ENCODE peak calls at places on chromosomes 16 and 17, in six cellular contexts. K, C, D, R, Q and U are unnamed samples.

GRCh38 chr17:75481194-75482059 is 25.0 kb downstream of the TMEM94 start:
- DNase-seq in R (no peak), D (no peak), Q (no peak), C (no peak), K (no peak), U (no peak)

GRCh38 chr17:6556121-6557039 is at the start of gene PITPNM3:
- DNase-seq in R (no peak), C (no peak), K (no peak), D (no peak), Q (no peak), U (no peak)

GRCh38 chr16:19463468-19464315 is 46.0 kb downstream of the TMC5 start:
- DNase-seq in C (no peak), D (no peak), Q (no peak), R (no peak), K (no peak), U (no peak)

GRCh38 chr17:8745586-8746500 is 1.2 kb upstream of the CCDC42 start:
- DNase-seq in C (peak; percentile 62), R (peak; percentile 4), K (peak; percentile 68), D (peak; percentile 38), Q (peak; percentile 69), U (peak; percentile 52)

GRCh38 chr17:79563237-79564013 is 47.4 kb downstream of the RBFOX3 start:
- DNase-seq in K (peak; percentile 92), D (no peak), Q (no peak), C (no peak), R (no peak), U (no peak)

GRCh38 chr17:42608692-42609181 is 437 bp downstream of the RETREG3 start:
- DNase-seq in K (no peak), Q (peak; percentile 34), R (no peak), D (no peak), C (no peak), U (peak; percentile 29)

GRCh38 chr16:65312071-65312470 is 190.2 kb upstream of the CDH11 start:
- DNase-seq in R (no peak), D (no peak), C (peak; percentile 29), Q (no peak), K (no peak), U (no peak)

GRCh38 chr17:31318298-31319190 is 2.9 kb downstream of the EVI2A start:
- DNase-seq in K (no peak), C (peak; percentile 4), Q (peak; percentile 33), R (peak; percentile 63), D (no peak), U (peak; percentile 90)

GRCh38 chr17:36932383-36933173 is 4.7 kb upstream of the LHX1 start:
- DNase-seq in D (no peak), K (no peak), R (no peak), C (no peak), Q (no peak), U (no peak)

GRCh38 chr17:2940352-2940751 is 123.1 kb downstream of the OR1D5 start:
- DNase-seq in D (no peak), R (no peak), C (no peak), K (no peak), Q (no peak), U (no peak)

GRCh38 chr16:53085539-53086450 is 31.0 kb downstream of the CHD9 start:
- DNase-seq in R (no peak), Q (no peak), C (peak; percentile 84), K (no peak), D (no peak), U (no peak)

GRCh38 chr17:42118545-42118944 is 2.6 kb downstream of the KAT2A start:
- DNase-seq in Q (peak; percentile 59), R (no peak), K (peak; percentile 61), D (peak; percentile 52), C (peak; percentile 34), U (peak; percentile 58)

GRCh38 chr16:64253114-64253513 is 868.7 kb downstream of the CDH11 start:
- DNase-seq in D (no peak), R (no peak), K (no peak), C (no peak), Q (no peak), U (no peak)

GRCh38 chr17:52470553-52470952 is 312.0 kb upstream of the CA10 start:
- DNase-seq in R (no peak), C (no peak), Q (no peak), K (no peak), D (no peak), U (no peak)

GRCh38 chr17:67514998-67515397 is 137.9 kb downstream of the PITPNC1 start:
- DNase-seq in C (no peak), K (no peak), R (no peak), Q (no peak), D (no peak), U (no peak)

GRCh38 chr16:79677799-79678525 is 77.4 kb upstream of the MAF start:
- DNase-seq in C (no peak), R (no peak), K (no peak), Q (no peak), D (no peak), U (no peak)

GRCh38 chr16:83818276-83818675 is 10.5 kb downstream of the HSBP1 start:
- DNase-seq in D (no peak), K (no peak), C (no peak), Q (no peak), R (no peak), U (no peak)

GRCh38 chr17:50428831-50429424 is 2.9 kb downstream of the ACSF2 start:
- DNase-seq in C (no peak), Q (no peak), D (peak; percentile 100), K (no peak), R (no peak), U (no peak)
- TF ChIP-seq MYC in C (no peak), Q (no peak), D (peak; percentile 68), K (no peak), R (no peak), U (no peak)

GRCh38 chr16:87014112-87014511 is 303.1 kb downstream of the C16orf95 start:
- DNase-seq in R (no peak), Q (no peak), D (no peak), K (no peak), C (no peak), U (no peak)

GRCh38 chr16:87016056-87016455 is 301.1 kb downstream of the C16orf95 start:
- DNase-seq in D (no peak), Q (no peak), K (no peak), C (no peak), R (no peak), U (no peak)

GRCh38 chr16:87016636-87017035 is 300.6 kb downstream of the C16orf95 start:
- DNase-seq in K (no peak), R (no peak), D (no peak), C (no peak), Q (no peak), U (peak; percentile 57)

GRCh38 chr16:87012954-87013938 is 303.9 kb downstream of the C16orf95 start:
- DNase-seq in D (no peak), Q (no peak), R (no peak), K (no peak), C (no peak), U (no peak)

DNA sequence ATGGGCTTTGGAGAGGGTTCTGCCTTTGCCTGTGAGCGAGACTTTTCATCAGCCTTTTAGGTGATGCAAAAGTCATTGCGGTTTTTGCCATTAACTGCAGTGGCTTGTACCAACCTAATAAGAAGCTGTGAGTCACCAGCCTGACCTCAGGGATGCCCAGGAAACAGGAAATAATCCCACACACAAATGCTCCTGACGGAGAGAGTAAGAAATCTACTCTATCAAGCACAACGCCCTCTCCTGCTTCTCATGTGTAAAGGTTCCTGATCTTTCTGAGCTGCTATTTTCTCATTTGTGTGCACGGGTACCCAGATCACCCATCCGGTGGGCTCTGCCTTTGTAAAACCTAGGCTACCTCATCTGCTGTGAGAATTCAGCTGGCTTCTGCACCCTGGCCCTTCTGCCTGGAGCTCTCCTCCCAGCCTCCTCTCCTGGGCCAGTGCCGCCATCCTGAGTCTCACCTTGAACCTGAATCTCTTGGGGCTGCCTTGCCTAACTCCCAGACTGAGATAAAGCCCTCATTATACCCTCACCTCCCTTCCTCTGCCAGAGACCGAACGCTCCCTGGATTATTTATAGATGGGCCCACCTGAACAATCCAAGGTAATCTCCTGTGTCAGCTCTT is 299.7 kb downstream of the C16orf95 start:
- DNase-seq in R (no peak), K (peak; percentile 84), Q (no peak), D (no peak), C (peak; percentile 88), U (peak; percentile 98)
- TF ChIP-seq CTCF in R (no peak), K (peak; percentile 42), Q (no peak), D (no peak), C (peak; percentile 52), U (peak; percentile 39)

GRCh38 chr16:56932588-56933265 is 785 bp downstream of the HERPUD1 start:
- DNase-seq in C (peak; percentile 89), R (no peak), Q (peak; percentile 73), D (peak; percentile 94), K (peak; percentile 81), U (peak; percentile 86)
- TF ChIP-seq POLR2A in C (no peak), R (peak; percentile 31), Q (no peak), D (no peak), K (no peak), U (no peak)

GRCh38 chr16:10126686-10127085 is 55.5 kb downstream of the GRIN2A start:
- DNase-seq in R (no peak), D (no peak), Q (no peak), C (no peak), K (no peak), U (no peak)
- TF ChIP-seq MYC in R (no peak), D (no peak), Q (no peak), C (no peak), K (no peak), U (no peak)

DNA sequence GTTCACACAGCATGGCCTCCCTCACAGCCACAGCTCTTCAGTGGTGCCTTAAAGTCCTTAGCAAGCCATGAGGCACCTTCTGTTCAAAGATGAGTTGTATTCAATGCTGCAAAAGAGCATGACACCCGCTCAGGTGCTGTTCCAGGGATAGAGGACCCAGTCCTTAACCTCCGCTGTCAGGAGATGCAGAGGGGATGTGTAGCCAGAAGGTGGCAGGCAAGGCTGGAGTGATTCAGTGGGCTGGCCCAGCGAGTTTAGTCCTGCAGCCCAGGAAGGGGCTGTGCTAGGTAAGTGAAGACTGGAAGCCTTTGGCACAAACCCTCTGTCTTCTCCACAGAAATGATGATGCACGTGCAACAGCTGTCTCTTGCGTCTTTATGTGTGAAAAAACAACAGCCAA is 25.0 kb upstream of the ADAM11 start:
- DNase-seq in R (no peak), K (peak; percentile 57), D (peak; percentile 41), Q (peak; percentile 48), C (no peak), U (peak; percentile 32)
- TF ChIP-seq CTCF in R (peak; percentile 32), K (peak; percentile 31), D (peak; percentile 76), Q (peak; percentile 57), C (peak; percentile 29), U (peak; percentile 31)